ENCODE peak calls at places on chromosomes 2 and 18, in five cellular contexts. T is SHP77; N is activated CD4-positive, alpha-beta T cell treated with anti-CD3 and anti-CD28 coated beads for 1 hour; D is spleen; U is ACHN. V is an unnamed sample.

GRCh38 chr2:142682528-142682927 is 194.9 kb upstream of the KYNU start:
- DNase-seq in U (peak), D (no peak), T (no peak), N (no peak), V (no peak)

GRCh38 chr2:232633413-232634318 is at the start of gene EFHD1:
- DNase-seq in D (peak), T (no peak), N (peak), U (peak), V (peak)

GRCh38 chr18:5518899-5519371 is 24.9 kb downstream of the EPB41L3 start:
- DNase-seq in U (no peak), T (no peak), D (no peak), N (no peak), V (no peak)

GRCh38 chr2:241020629-241021190 is 22.3 kb downstream of the SNED1 start:
- DNase-seq in N (no peak), T (no peak), D (no peak), U (no peak), V (peak)

GRCh38 chr2:1716441-1716840 is 27.9 kb downstream of the PXDN start:
- DNase-seq in N (no peak), U (no peak), D (no peak), T (no peak), V (peak)

GRCh38 chr2:219453691-219454131 is 19.1 kb downstream of the SPEG start:
- DNase-seq in N (no peak), D (no peak), U (peak), T (peak), V (no peak)

GRCh38 chr2:231162036-231162345 is 36.4 kb upstream of the ARMC9 start:
- DNase-seq in D (no peak), T (no peak), N (no peak), U (peak), V (no peak)

GRCh38 chr2:33706410-33706809 is 107.3 kb upstream of the FAM98A start:
- DNase-seq in T (peak), D (no peak), U (no peak), N (no peak), V (no peak)

GRCh38 chr2:148781544-148781943 is 93.5 kb upstream of the KIF5C start:
- DNase-seq in T (no peak), D (no peak), U (no peak), N (no peak), V (no peak)

GRCh38 chr2:200185575-200186103 is 120.9 kb upstream of the SPATS2L start:
- DNase-seq in T (no peak), U (no peak), D (no peak), N (no peak), V (no peak)

GRCh38 chr2:110896226-110896625 is 163.9 kb downstream of the ACOXL start:
- DNase-seq in U (no peak), N (no peak), T (no peak), D (no peak), V (no peak)

GRCh38 chr2:85779641-85780315 is 26.0 kb downstream of the ATOH8 start:
- DNase-seq in U (no peak), T (no peak), N (no peak), D (peak), V (no peak)

V was measured in mesenteric fat pad.